ENCODE peak calls at places on chromosome 7, in four cellular contexts. One of them, this sample, is unnamed.

GRCh38 chr7:121529003-121529402 is 132.9 kb upstream of the FAM3C start:
- DNase-seq in colonic mucosa: no peak
- DNase-seq in brain microvascular endothelial cell: no peak
- DNase-seq in neural progenitor cell: no peak
- DNase-seq in this sample: no peak

GRCh38 chr7:23696916-23697441 is 13.0 kb upstream of the STK31 start:
- DNase-seq in colonic mucosa: peak
- DNase-seq in brain microvascular endothelial cell: peak
- DNase-seq in neural progenitor cell: peak
- DNase-seq in this sample: peak

GRCh38 chr7:104978460-104978859 is 35.5 kb upstream of the KMT2E start:
- DNase-seq in colonic mucosa: no peak
- DNase-seq in brain microvascular endothelial cell: no peak
- DNase-seq in neural progenitor cell: no peak
- DNase-seq in this sample: no peak

GRCh38 chr7:132407764-132408163 is 168.5 kb downstream of the PLXNA4 start:
- DNase-seq in colonic mucosa: no peak
- DNase-seq in brain microvascular endothelial cell: no peak
- DNase-seq in neural progenitor cell: no peak
- DNase-seq in this sample: no peak

GRCh38 chr7:45919231-45919825 is 1.7 kb downstream of the IGFBP3 start:
- DNase-seq in colonic mucosa: no peak
- DNase-seq in brain microvascular endothelial cell: no peak
- DNase-seq in neural progenitor cell: peak
- DNase-seq in this sample: no peak

GRCh38 chr7:45187089-45187945 is 29.7 kb downstream of the RAMP3 start:
- DNase-seq in colonic mucosa: no peak
- DNase-seq in brain microvascular endothelial cell: no peak
- DNase-seq in neural progenitor cell: no peak
- DNase-seq in this sample: no peak

GRCh38 chr7:1853619-1854520 is 183.8 kb downstream of the ELFN1 start:
- DNase-seq in colonic mucosa: no peak
- DNase-seq in brain microvascular endothelial cell: no peak
- DNase-seq in neural progenitor cell: peak
- DNase-seq in this sample: no peak

GRCh38 chr7:29989257-29989995 is at the start of gene SCRN1:
- DNase-seq in colonic mucosa: peak
- DNase-seq in brain microvascular endothelial cell: no peak
- DNase-seq in neural progenitor cell: peak
- DNase-seq in this sample: peak

GRCh38 chr7:47988496-47989386 is 9.3 kb upstream of the HUS1 start:
- DNase-seq in colonic mucosa: no peak
- DNase-seq in brain microvascular endothelial cell: peak
- DNase-seq in neural progenitor cell: no peak
- DNase-seq in this sample: peak

GRCh38 chr7:13312327-13312726 is 624.9 kb downstream of the ARL4A start:
- DNase-seq in colonic mucosa: no peak
- DNase-seq in brain microvascular endothelial cell: no peak
- DNase-seq in neural progenitor cell: peak
- DNase-seq in this sample: no peak

GRCh38 chr7:27689045-27689877 is 26.6 kb upstream of the HIBADH start:
- DNase-seq in colonic mucosa: peak
- DNase-seq in brain microvascular endothelial cell: peak
- DNase-seq in neural progenitor cell: peak
- DNase-seq in this sample: peak

GRCh38 chr7:144019457-144019856 is 19.3 kb downstream of the OR6B1 start:
- DNase-seq in colonic mucosa: no peak
- DNase-seq in brain microvascular endothelial cell: peak
- DNase-seq in neural progenitor cell: no peak
- DNase-seq in this sample: no peak

GRCh38 chr7:40015790-40016296 is 65.8 kb downstream of the CDK13 start:
- DNase-seq in colonic mucosa: peak
- DNase-seq in brain microvascular endothelial cell: peak
- DNase-seq in neural progenitor cell: no peak
- DNase-seq in this sample: no peak

GRCh38 chr7:115097175-115097671 is 175.3 kb downstream of the MDFIC start:
- DNase-seq in colonic mucosa: no peak
- DNase-seq in brain microvascular endothelial cell: peak
- DNase-seq in neural progenitor cell: no peak
- DNase-seq in this sample: peak

GRCh38 chr7:43906327-43907010 is at the start of gene URGCP:
- DNase-seq in colonic mucosa: peak
- DNase-seq in brain microvascular endothelial cell: no peak
- DNase-seq in neural progenitor cell: peak
- DNase-seq in this sample: peak

GRCh38 chr7:100119701-100120517 is 475 bp downstream of the CNPY4 start:
- DNase-seq in colonic mucosa: peak
- DNase-seq in brain microvascular endothelial cell: peak
- DNase-seq in neural progenitor cell: peak
- DNase-seq in this sample: peak

GRCh38 chr7:22992874-22993840 is 20.8 kb downstream of the HYCC1 start:
- DNase-seq in colonic mucosa: no peak
- DNase-seq in brain microvascular endothelial cell: no peak
- DNase-seq in neural progenitor cell: no peak
- DNase-seq in this sample: no peak

GRCh38 chr7:28405662-28406061 is 6.7 kb upstream of the CREB5 start:
- DNase-seq in colonic mucosa: no peak
- DNase-seq in brain microvascular endothelial cell: peak
- DNase-seq in neural progenitor cell: no peak
- DNase-seq in this sample: peak

GRCh38 chr7:127047521-127047920 is 205.2 kb downstream of the GRM8 start:
- DNase-seq in colonic mucosa: no peak
- DNase-seq in brain microvascular endothelial cell: no peak
- DNase-seq in neural progenitor cell: no peak
- DNase-seq in this sample: no peak

GRCh38 chr7:1533255-1533568 is 2.7 kb downstream of the MAFK start:
- DNase-seq in colonic mucosa: no peak
- DNase-seq in brain microvascular endothelial cell: no peak
- DNase-seq in neural progenitor cell: no peak
- DNase-seq in this sample: no peak

GRCh38 chr7:151313857-151314256 is 27.8 kb upstream of the NUB1 start:
- DNase-seq in colonic mucosa: peak
- DNase-seq in brain microvascular endothelial cell: peak
- DNase-seq in neural progenitor cell: no peak
- DNase-seq in this sample: no peak

GRCh38 chr7:47190462-47190861 is 391.4 kb downstream of the TNS3 start:
- DNase-seq in colonic mucosa: no peak
- DNase-seq in brain microvascular endothelial cell: no peak
- DNase-seq in neural progenitor cell: no peak
- DNase-seq in this sample: no peak

GRCh38 chr7:17939670-17940301 is 508 bp downstream of the SNX13 start:
- DNase-seq in colonic mucosa: peak
- DNase-seq in brain microvascular endothelial cell: peak
- DNase-seq in neural progenitor cell: peak
- DNase-seq in this sample: peak

GRCh38 chr7:1290262-1291039 is 57.8 kb downstream of the UNCX start:
- DNase-seq in colonic mucosa: no peak
- DNase-seq in brain microvascular endothelial cell: no peak
- DNase-seq in neural progenitor cell: peak
- DNase-seq in this sample: no peak

GRCh38 chr7:128792471-128793183 is 859 bp downstream of the CCDC136 start:
- DNase-seq in colonic mucosa: no peak
- DNase-seq in brain microvascular endothelial cell: no peak
- DNase-seq in neural progenitor cell: no peak
- DNase-seq in this sample: no peak

GRCh38 chr7:128788446-128789412 is 3.0 kb upstream of the CCDC136 start:
- DNase-seq in colonic mucosa: no peak
- DNase-seq in brain microvascular endothelial cell: no peak
- DNase-seq in neural progenitor cell: no peak
- DNase-seq in this sample: no peak

GRCh38 chr7:128791968-128792319 is at the start of gene CCDC136:
- DNase-seq in colonic mucosa: no peak
- DNase-seq in brain microvascular endothelial cell: no peak
- DNase-seq in neural progenitor cell: no peak
- DNase-seq in this sample: no peak

GRCh38 chr7:128791121-128791967 is 424 bp upstream of the CCDC136 start:
- DNase-seq in colonic mucosa: peak
- DNase-seq in brain microvascular endothelial cell: no peak
- DNase-seq in neural progenitor cell: peak
- DNase-seq in this sample: peak

GRCh38 chr7:128790297-128791037 is 1.3 kb upstream of the CCDC136 start:
- DNase-seq in colonic mucosa: no peak
- DNase-seq in brain microvascular endothelial cell: no peak
- DNase-seq in neural progenitor cell: peak
- DNase-seq in this sample: no peak
- H3K27ac ChIP-seq in colonic mucosa: no peak
- H3K27ac ChIP-seq in brain microvascular endothelial cell: no peak
- H3K27ac ChIP-seq in neural progenitor cell: no peak
- H3K27ac ChIP-seq in this sample: no peak

GRCh38 chr7:142909921-142910521 is 23.5 kb downstream of the TRPV5 start:
- DNase-seq in colonic mucosa: no peak
- DNase-seq in brain microvascular endothelial cell: no peak
- DNase-seq in neural progenitor cell: no peak
- DNase-seq in this sample: no peak

GRCh38 chr7:142905759-142906158 is 20.2 kb upstream of the TRPV6 start:
- DNase-seq in colonic mucosa: no peak
- DNase-seq in brain microvascular endothelial cell: no peak
- DNase-seq in neural progenitor cell: no peak
- DNase-seq in this sample: no peak

GRCh38 chr7:142908290-142908689 is 22.7 kb upstream of the TRPV6 start:
- DNase-seq in colonic mucosa: no peak
- DNase-seq in brain microvascular endothelial cell: no peak
- DNase-seq in neural progenitor cell: no peak
- DNase-seq in this sample: no peak

GRCh38 chr7:142906643-142907042 is 21.1 kb upstream of the TRPV6 start:
- DNase-seq in colonic mucosa: no peak
- DNase-seq in brain microvascular endothelial cell: no peak
- DNase-seq in neural progenitor cell: no peak
- DNase-seq in this sample: no peak

GRCh38 chr7:142908921-142909870 is 23.7 kb upstream of the TRPV6 start:
- DNase-seq in colonic mucosa: no peak
- DNase-seq in brain microvascular endothelial cell: no peak
- DNase-seq in neural progenitor cell: peak
- DNase-seq in this sample: peak
- TF ChIP-seq CTCF in colonic mucosa: peak
- TF ChIP-seq CTCF in brain microvascular endothelial cell: no peak
- TF ChIP-seq CTCF in neural progenitor cell: peak
- TF ChIP-seq CTCF in this sample: peak

DNA sequence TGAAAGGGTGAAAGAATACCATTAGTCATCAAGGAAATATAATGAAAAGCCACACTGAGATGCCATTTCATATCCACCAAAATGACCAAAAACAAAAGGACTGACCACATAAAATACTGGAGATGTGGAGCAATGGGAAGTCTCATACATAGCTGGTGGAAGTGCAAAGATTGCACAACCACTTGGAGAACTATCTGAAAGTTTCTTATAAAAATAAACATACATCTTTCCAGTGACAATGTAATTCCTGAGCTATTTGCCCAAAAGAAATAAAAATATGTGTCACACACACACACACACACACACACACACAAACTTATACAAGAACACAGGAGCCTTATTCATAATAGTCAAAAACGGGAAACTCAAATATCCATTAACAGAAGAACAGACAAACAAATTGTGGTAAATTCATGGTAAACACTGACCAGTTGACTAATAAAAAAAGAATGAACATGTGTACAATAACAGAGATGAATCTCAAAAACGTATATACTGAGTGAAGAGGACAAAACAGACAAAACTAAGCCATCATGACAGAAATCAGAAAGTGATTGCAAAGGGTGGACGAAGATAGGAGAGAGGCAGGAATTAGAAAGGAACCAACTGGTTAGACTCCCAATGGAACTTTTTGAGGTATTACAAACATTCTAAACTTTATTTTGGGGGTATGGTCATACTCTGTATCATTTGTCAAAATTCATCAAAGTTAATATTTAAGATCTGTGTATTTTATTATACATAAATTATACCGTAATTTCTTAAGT is 21.5 kb downstream of the WASL start:
- DNase-seq in colonic mucosa: no peak
- DNase-seq in brain microvascular endothelial cell: peak
- DNase-seq in neural progenitor cell: no peak
- DNase-seq in this sample: no peak
- H3K27ac ChIP-seq in colonic mucosa: no peak
- H3K27ac ChIP-seq in brain microvascular endothelial cell: no peak
- H3K27ac ChIP-seq in neural progenitor cell: no peak
- H3K27ac ChIP-seq in this sample: no peak

GRCh38 chr7:101315336-101315735 is 6.3 kb downstream of the IFT22 start:
- DNase-seq in colonic mucosa: peak
- DNase-seq in brain microvascular endothelial cell: peak
- DNase-seq in neural progenitor cell: peak
- DNase-seq in this sample: no peak
- TF ChIP-seq CTCF in colonic mucosa: peak
- TF ChIP-seq CTCF in brain microvascular endothelial cell: peak
- TF ChIP-seq CTCF in neural progenitor cell: peak
- TF ChIP-seq CTCF in this sample: peak

DNA sequence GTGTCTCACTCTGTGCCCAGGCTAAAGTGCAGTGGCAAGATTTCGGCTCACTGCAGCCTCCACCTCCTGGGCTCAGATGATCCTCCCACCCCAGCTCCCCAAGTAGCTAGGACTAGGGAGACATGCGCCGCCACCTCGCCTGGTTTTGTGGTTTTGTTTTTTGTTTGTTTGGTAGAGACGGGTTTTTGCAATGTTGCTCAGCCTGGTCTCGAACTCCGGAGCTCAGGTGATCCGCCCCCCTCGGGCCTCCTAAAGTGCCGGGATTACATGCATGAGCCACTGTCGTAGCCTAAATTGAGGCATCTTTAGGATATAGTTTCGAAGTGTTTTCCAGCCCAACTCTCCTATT is 781 bp downstream of the ZNF727 start:
- DNase-seq in colonic mucosa: no peak
- DNase-seq in brain microvascular endothelial cell: no peak
- DNase-seq in neural progenitor cell: no peak
- DNase-seq in this sample: no peak
- H3K27ac ChIP-seq in colonic mucosa: no peak
- H3K27ac ChIP-seq in brain microvascular endothelial cell: no peak
- H3K27ac ChIP-seq in neural progenitor cell: no peak
- H3K27ac ChIP-seq in this sample: no peak